ENCODE peak calls at places on chromosomes 6 and 20, in ten cellular contexts. B, J, R, S, A, L, G, D, X and U are unnamed samples.

GRCh38 chr6:110949679-110950285 is 8.7 kb upstream of the GTF3C6 start:
- DNase-seq in S (no peak), L (no peak), B (no peak), J (no peak), X (no peak), A (no peak), R (no peak), D (peak), G (no peak), U (no peak)

GRCh38 chr6:75176076-75176582 is 29.7 kb downstream of the COL12A1 start:
- DNase-seq in A (no peak), B (no peak), R (no peak), L (no peak), X (no peak), J (no peak), G (no peak), D (no peak), S (no peak), U (no peak)

GRCh38 chr20:41643504-41643938 is 25.3 kb upstream of the CHD6 start:
- DNase-seq in B (peak), J (peak), L (peak), S (peak), X (no peak), G (peak), A (no peak), D (peak), R (no peak), U (no peak)

GRCh38 chr20:24963672-24964517 is 14.8 kb downstream of the CST7 start:
- DNase-seq in D (no peak), S (no peak), J (no peak), X (no peak), A (no peak), L (no peak), R (no peak), B (no peak), G (no peak), U (no peak)

GRCh38 chr6:51972659-51973058 is 114.8 kb downstream of the PKHD1 start:
- DNase-seq in S (no peak), D (no peak), X (no peak), L (no peak), B (no peak), J (no peak), G (no peak), A (no peak), R (no peak), U (no peak)

GRCh38 chr20:10761232-10761631 is 87.4 kb upstream of the JAG1 start:
- DNase-seq in D (no peak), A (no peak), R (no peak), B (peak), L (peak), S (peak), G (no peak), J (no peak), X (no peak), U (no peak)

GRCh38 chr6:112475083-112475482 is 128.0 kb downstream of the RFPL4B start:
- DNase-seq in L (no peak), J (no peak), X (no peak), D (peak), B (peak), R (no peak), G (no peak), S (no peak), A (no peak), U (no peak)

GRCh38 chr20:43925786-43926185 is 11.1 kb downstream of the TOX2 start:
- DNase-seq in R (no peak), X (no peak), D (peak), B (peak), G (no peak), A (no peak), J (peak), S (peak), L (no peak), U (no peak)

GRCh38 chr6:139112146-139112545 is 22.7 kb upstream of the HECA start:
- DNase-seq in A (no peak), R (no peak), D (no peak), L (no peak), X (no peak), B (no peak), S (no peak), J (no peak), G (no peak), U (no peak)

GRCh38 chr6:10554826-10555225 is 33.7 kb downstream of the GCNT2 start:
- DNase-seq in X (no peak), R (no peak), D (no peak), G (no peak), S (no peak), L (no peak), A (no peak), J (no peak), B (no peak), U (no peak)

GRCh38 chr6:8174571-8174970 is 72.2 kb upstream of the EEF1E1 start:
- DNase-seq in R (no peak), G (no peak), D (no peak), S (no peak), B (no peak), A (no peak), J (no peak), L (no peak), X (no peak), U (no peak)

GRCh38 chr6:15969236-15969778 is 159.6 kb upstream of the MYLIP start:
- DNase-seq in B (no peak), A (no peak), X (no peak), J (no peak), R (no peak), L (no peak), D (no peak), G (no peak), S (no peak), U (no peak)

GRCh38 chr6:11650711-11651110 is 113.2 kb downstream of the TMEM170B start:
- DNase-seq in A (no peak), S (no peak), X (no peak), G (no peak), D (no peak), J (no peak), L (no peak), B (no peak), R (no peak), U (no peak)

GRCh38 chr6:44712353-44713147 is 325.0 kb downstream of the CDC5L start:
- DNase-seq in A (no peak), J (no peak), S (no peak), X (no peak), G (no peak), R (no peak), D (no peak), B (no peak), L (no peak), U (no peak)

GRCh38 chr20:28562510-28562898 is 2695.0 kb upstream of the DEFB115 start:
- DNase-seq in S (no peak), G (no peak), R (no peak), L (no peak), J (no peak), B (peak), X (no peak), A (no peak), D (peak), U (no peak)

GRCh38 chr6:37688088-37688850 is 9.4 kb downstream of the MDGA1 start:
- DNase-seq in G (no peak), J (no peak), S (peak), B (peak), R (no peak), X (no peak), A (no peak), D (no peak), L (no peak), U (no peak)

GRCh38 chr20:54323227-54323734 is 115.4 kb downstream of the PFDN4 start:
- DNase-seq in L (no peak), B (peak), A (no peak), R (no peak), J (no peak), D (no peak), X (no peak), G (no peak), S (no peak), U (no peak)

GRCh38 chr20:50226093-50226974 is 35.7 kb downstream of the CEBPB start:
- DNase-seq in R (no peak), S (no peak), G (no peak), L (no peak), J (peak), B (peak), D (peak), A (no peak), X (peak), U (no peak)

GRCh38 chr6:93424303-93425064 is 5.1 kb upstream of the EPHA7 start:
- DNase-seq in X (no peak), S (no peak), A (no peak), L (no peak), J (no peak), B (peak), G (no peak), D (no peak), R (no peak), U (no peak)

GRCh38 chr6:38646166-38646565 is 6.4 kb upstream of the BTBD9 start:
- DNase-seq in R (no peak), X (no peak), A (no peak), L (no peak), S (no peak), G (no peak), J (no peak), D (peak), B (no peak), U (no peak)

GRCh38 chr6:149938571-149939462 is 3.0 kb upstream of the ULBP2 start:
- DNase-seq in X (peak), J (no peak), S (no peak), G (no peak), L (no peak), D (no peak), R (no peak), A (peak), B (no peak), U (peak)

GRCh38 chr6:38567436-38567835 is 72.3 kb downstream of the BTBD9 start:
- DNase-seq in S (peak), L (peak), R (no peak), D (peak), A (no peak), G (peak), J (peak), X (peak), B (peak), U (no peak)

GRCh38 chr6:146857960-146858308 is 259.2 kb downstream of the ADGB start:
- DNase-seq in X (no peak), L (no peak), S (no peak), D (no peak), G (no peak), R (no peak), A (no peak), B (peak), J (no peak), U (no peak)

GRCh38 chr6:111462770-111463391 is 20.1 kb downstream of the REV3L start:
- DNase-seq in B (no peak), D (no peak), R (no peak), G (no peak), X (no peak), A (no peak), S (no peak), J (no peak), L (no peak), U (no peak)

GRCh38 chr20:46215913-46216707 is 92.2 kb downstream of the CDH22 start:
- DNase-seq in B (peak), R (no peak), D (peak), X (peak), S (no peak), L (no peak), G (no peak), J (peak), A (no peak), U (no peak)

GRCh38 chr6:161440299-161440698 is 166.4 kb upstream of the AGPAT4 start:
- DNase-seq in L (no peak), X (no peak), A (no peak), G (no peak), S (no peak), J (no peak), D (no peak), B (no peak), R (no peak), U (no peak)

GRCh38 chr6:70277480-70277879 is 25.4 kb downstream of the COL9A1 start:
- DNase-seq in D (no peak), A (no peak), G (no peak), X (no peak), L (no peak), B (no peak), S (no peak), J (no peak), R (no peak), U (no peak)

GRCh38 chr6:170439366-170440351 is 113.4 kb downstream of the PSMB1 start:
- DNase-seq in G (no peak), S (peak), J (no peak), R (no peak), B (peak), X (no peak), D (peak), A (no peak), L (peak), U (peak)

GRCh38 chr20:5077761-5078387 is 41.9 kb downstream of the PCNA start:
- DNase-seq in S (no peak), J (no peak), R (no peak), D (no peak), B (peak), L (no peak), A (peak), X (no peak), G (no peak), U (no peak)

GRCh38 chr6:84707161-84707560 is 57.2 kb downstream of the TBX18 start:
- DNase-seq in D (no peak), A (no peak), L (no peak), G (no peak), B (no peak), J (no peak), R (no peak), X (no peak), S (no peak), U (no peak)

GRCh38 chr20:12966468-12967085 is 42.2 kb upstream of the SPTLC3 start:
- DNase-seq in X (no peak), G (no peak), R (no peak), S (no peak), B (peak), A (no peak), J (no peak), D (no peak), L (no peak), U (no peak)

GRCh38 chr6:24571361-24571760 is 74.6 kb downstream of the KIAA0319 start:
- DNase-seq in D (no peak), S (no peak), A (no peak), G (no peak), L (no peak), B (no peak), J (no peak), R (no peak), X (no peak), U (no peak)